ENCODE peak calls at places on chromosomes 3 and 15, in ten cellular contexts. F, I, R, A, K, U, Y, Q, B and C are unnamed samples.

GRCh38 chr15:67175643-67176071 is 78.8 kb downstream of the AAGAB start:
- DNase-seq in U (no peak), Y (no peak), Q (peak; percentile 83), K (no peak), B (no peak), F (no peak), A (no peak), R (peak; percentile 89), I (peak; percentile 38), C (peak; percentile 57)

GRCh38 chr3:136920904-136921649 is 36.7 kb upstream of the IL20RB start:
- DNase-seq in K (no peak), Y (no peak), B (no peak), R (no peak), I (no peak), Q (no peak), U (no peak), F (no peak), A (no peak), C (no peak)

GRCh38 chr3:148042663-148043445 is 633.7 kb downstream of the ZIC1 start:
- DNase-seq in Q (peak; percentile 71), A (no peak), B (no peak), R (peak; percentile 72), F (no peak), I (no peak), U (no peak), K (no peak), Y (no peak), C (no peak)

GRCh38 chr3:157159037-157159761 is 748 bp downstream of the CCNL1 start:
- DNase-seq in A (peak; percentile 60), Q (peak; percentile 60), Y (peak; percentile 86), K (peak; percentile 96), B (peak; percentile 62), F (peak; percentile 78), R (peak; percentile 45), U (peak; percentile 48), I (no peak), C (peak; percentile 67)

GRCh38 chr3:132256984-132257383 is 60.2 kb upstream of the ACP3 start:
- DNase-seq in R (peak; percentile 88), Q (peak; percentile 79), F (peak; percentile 31), B (peak; percentile 22), Y (peak; percentile 66), I (no peak), U (no peak), K (no peak), A (no peak), C (peak; percentile 9)

GRCh38 chr3:179973931-179974361 is 62.8 kb downstream of the PEX5L start:
- DNase-seq in Y (peak; percentile 71), B (no peak), Q (no peak), A (no peak), I (no peak), U (peak; percentile 7), R (no peak), F (peak; percentile 82), K (peak; percentile 89), C (peak; percentile 11)

GRCh38 chr3:51941447-51941797 is 282 bp downstream of the RRP9 start:
- DNase-seq in F (no peak), Q (no peak), I (no peak), U (no peak), A (no peak), Y (no peak), B (no peak), R (no peak), K (no peak), C (no peak)

GRCh38 chr15:39585871-39586301 is 5.0 kb downstream of the THBS1 start:
- DNase-seq in U (no peak), K (no peak), R (no peak), A (no peak), B (no peak), F (no peak), Q (no peak), I (no peak), Y (no peak), C (no peak)

GRCh38 chr15:99682455-99682854 is 50.8 kb downstream of the LYSMD4 start:
- DNase-seq in K (no peak), R (peak; percentile 97), F (peak; percentile 30), Q (peak; percentile 96), Y (no peak), I (peak; percentile 85), A (no peak), U (peak; percentile 26), B (peak; percentile 72), C (peak; percentile 43)

GRCh38 chr3:12371525-12372140 is 82.8 kb downstream of the PPARG start:
- DNase-seq in K (no peak), U (peak; percentile 35), A (no peak), Y (no peak), Q (no peak), F (no peak), R (peak; percentile 57), B (no peak), I (no peak), C (no peak)

GRCh38 chr3:142159083-142159740 is 9.9 kb upstream of the TFDP2 start:
- DNase-seq in A (no peak), U (no peak), K (no peak), Y (no peak), I (no peak), F (no peak), B (no peak), Q (no peak), R (no peak), C (no peak)

GRCh38 chr15:71465109-71465508 is 345.2 kb upstream of the NR2E3 start:
- DNase-seq in R (no peak), B (no peak), I (no peak), Q (no peak), Y (no peak), F (no peak), K (no peak), U (no peak), A (no peak), C (no peak)

GRCh38 chr3:63661242-63661641 is 8.8 kb downstream of the SNTN start:
- DNase-seq in F (no peak), B (peak; percentile 22), Q (no peak), U (no peak), R (peak; percentile 35), I (no peak), A (no peak), K (no peak), Y (no peak), C (no peak)

GRCh38 chr3:69646287-69647067 is 92.8 kb upstream of the MITF start:
- DNase-seq in K (no peak), U (no peak), Q (no peak), Y (no peak), I (no peak), F (no peak), R (no peak), B (no peak), A (no peak), C (no peak)

GRCh38 chr3:66036586-66037061 is 2.1 kb downstream of the MAGI1 start:
- DNase-seq in R (peak; percentile 30), Y (peak; percentile 61), U (no peak), K (no peak), A (no peak), Q (no peak), B (no peak), I (no peak), F (no peak), C (peak; percentile 20)

GRCh38 chr3:94004301-94004910 is 24.0 kb downstream of the STX19 start:
- DNase-seq in K (peak; percentile 60), U (peak; percentile 50), R (peak; percentile 85), A (peak; percentile 21), Y (peak; percentile 30), F (peak; percentile 46), I (peak; percentile 34), Q (peak; percentile 83), B (peak; percentile 85), C (peak; percentile 70)

GRCh38 chr15:44550256-44550655 is 13.3 kb downstream of the EIF3J start:
- DNase-seq in U (no peak), R (peak; percentile 66), A (no peak), Y (no peak), B (peak; percentile 64), K (no peak), I (no peak), F (no peak), Q (peak; percentile 64), C (peak; percentile 37)

GRCh38 chr15:92205255-92205739 is 188.4 kb upstream of the ST8SIA2 start:
- DNase-seq in U (no peak), A (no peak), Q (no peak), Y (peak; percentile 49), I (no peak), K (no peak), R (no peak), F (no peak), B (no peak), C (no peak)

GRCh38 chr15:101008158-101009139 is 89.3 kb downstream of the LRRK1 start:
- DNase-seq in K (peak; percentile 67), U (peak; percentile 67), Y (peak; percentile 92), R (peak; percentile 86), I (peak; percentile 56), B (no peak), Q (peak; percentile 74), A (peak; percentile 66), F (peak; percentile 91), C (peak; percentile 82)

GRCh38 chr3:129651316-129652202 is 45.1 kb upstream of the PLXND1 start:
- DNase-seq in K (no peak), I (peak; percentile 52), F (no peak), R (peak; percentile 84), Y (peak; percentile 45), U (peak; percentile 32), A (no peak), B (peak; percentile 49), Q (peak; percentile 84), C (peak; percentile 67)

GRCh38 chr3:191345334-191345733 is 15.0 kb upstream of the UTS2B start:
- DNase-seq in R (peak; percentile 38), B (no peak), U (no peak), I (no peak), K (peak; percentile 57), Y (no peak), F (no peak), A (no peak), Q (no peak), C (no peak)

GRCh38 chr3:123953735-123954134 is 7.3 kb downstream of the CCDC14 start:
- DNase-seq in B (no peak), I (no peak), R (no peak), Y (no peak), K (no peak), F (no peak), Q (no peak), U (no peak), A (no peak), C (no peak)

GRCh38 chr15:58684751-58685150 is 64.8 kb downstream of the ADAM10 start:
- DNase-seq in Y (no peak), R (peak; percentile 53), B (no peak), K (no peak), U (no peak), Q (peak; percentile 49), I (no peak), F (no peak), A (no peak), C (no peak)

GRCh38 chr3:168865022-168865551 is 769.4 kb upstream of the GOLIM4 start:
- DNase-seq in Q (peak; percentile 70), Y (peak; percentile 24), A (no peak), B (peak; percentile 43), U (peak; percentile 8), I (no peak), F (no peak), K (peak; percentile 53), R (peak; percentile 65), C (peak; percentile 32)

GRCh38 chr3:61257148-61257547 is 5.9 kb upstream of the FHIT start:
- DNase-seq in F (no peak), I (no peak), B (no peak), U (no peak), R (no peak), Y (no peak), K (no peak), Q (no peak), A (no peak), C (no peak)

GRCh38 chr3:50157821-50158556 is 2.9 kb downstream of the SEMA3F start:
- DNase-seq in R (no peak), B (no peak), K (peak; percentile 26), U (no peak), A (no peak), Y (no peak), I (no peak), Q (peak; percentile 24), F (no peak), C (no peak)

GRCh38 chr3:161890147-161890625 is 393.6 kb downstream of the OTOL1 start:
- DNase-seq in K (no peak), B (peak; percentile 48), I (peak; percentile 82), U (peak; percentile 48), F (no peak), Q (peak; percentile 98), A (no peak), Y (no peak), R (peak; percentile 98), C (peak; percentile 75)

GRCh38 chr3:131107637-131108433 is 81.2 kb downstream of the NEK11 start:
- DNase-seq in U (no peak), A (no peak), B (no peak), I (no peak), K (no peak), Q (peak; percentile 64), F (no peak), R (peak; percentile 35), Y (no peak), C (no peak)